ENCODE peak calls at places on chromosomes 4 and X, in seven cellular contexts. M is upper lobe of right lung; D is right lobe of liver; H is stimulated activated CD4-positive, alpha-beta T cell treated with anti-CD3 and anti-CD28 coated beads, Interleukin-4, amount 100 ng/mL, for 24 hours; S is NCI-H1105 treated with DMSO at 0.1 percent for 48 hours; P is fibroblast of the conjunctiva; L is neural progenitor cell. J is an unnamed sample.

GRCh38 chrX:1359477-1359873 is 22.9 kb downstream of the IL3RA start:
- DNase-seq in D (no peak), S (no peak), L (no peak), H (no peak), P (no peak), M (no peak), J (no peak)

GRCh38 chrX:150438165-150438564 is 75.0 kb downstream of the MAMLD1 start:
- DNase-seq in M (no peak), L (no peak), S (no peak), P (no peak), H (no peak), D (no peak), J (no peak)

GRCh38 chr4:44632733-44633132 is 18.7 kb downstream of the YIPF7 start:
- DNase-seq in P (no peak), D (no peak), S (no peak), H (no peak), L (no peak), M (no peak), J (no peak)

GRCh38 chr4:182758288-182758687 is 158.9 kb downstream of the DCTD start:
- DNase-seq in H (no peak), P (no peak), L (peak), D (no peak), M (no peak), S (no peak), J (no peak)

GRCh38 chrX:9429767-9430166 is 35.1 kb upstream of the TBL1X start:
- DNase-seq in P (no peak), D (no peak), L (no peak), S (peak), H (no peak), M (no peak), J (no peak)

GRCh38 chrX:124208675-124209074 is 123.8 kb upstream of the TEX13D start:
- DNase-seq in L (no peak), D (no peak), S (no peak), M (no peak), P (no peak), H (no peak), J (no peak)

GRCh38 chrX:23383411-23383810 is 48.8 kb downstream of the PTCHD1 start:
- DNase-seq in H (no peak), S (no peak), D (no peak), P (peak), M (no peak), L (no peak), J (no peak)

GRCh38 chrX:40176256-40176978 is 78.7 kb upstream of the BCOR start:
- DNase-seq in D (peak), H (peak), M (peak), L (peak), S (no peak), P (no peak), J (no peak)

GRCh38 chr4:76987153-76987562 is 37.6 kb downstream of the SEPTIN11 start:
- DNase-seq in D (no peak), M (no peak), L (no peak), S (no peak), P (peak), H (no peak), J (peak)

GRCh38 chrX:12021708-12022107 is 116.6 kb upstream of the FRMPD4 start:
- DNase-seq in M (no peak), D (no peak), L (no peak), H (no peak), S (no peak), P (no peak), J (no peak)

GRCh38 chr4:139550724-139551429 is 5.1 kb downstream of the SETD7 start:
- DNase-seq in P (no peak), M (no peak), L (peak), D (no peak), H (no peak), S (no peak), J (no peak)

GRCh38 chr4:87009095-87009648 is 74.4 kb downstream of the AFF1 start:
- DNase-seq in D (no peak), S (no peak), H (no peak), M (no peak), P (no peak), L (no peak), J (no peak)

GRCh38 chrX:103382893-103383292 is 6.6 kb downstream of the BEX3 start:
- DNase-seq in M (no peak), L (no peak), H (no peak), P (no peak), D (no peak), S (no peak), J (no peak)

GRCh38 chr4:38330321-38330720 is 333.7 kb upstream of the KLF3 start:
- DNase-seq in P (no peak), D (no peak), M (no peak), L (no peak), S (no peak), H (no peak), J (no peak)

GRCh38 chrX:43505759-43506158 is 150.3 kb upstream of the MAOA start:
- DNase-seq in M (no peak), L (no peak), S (peak), P (no peak), D (no peak), H (no peak), J (no peak)